ENCODE peak calls at places on chromosomes 3 and 15, in four cellular contexts. U, C, T and G are unnamed samples.

GRCh38 chr15:66649235-66649984 is 52.6 kb upstream of the SMAD6 start:
- DNase-seq in U (no peak), C (no peak), T (no peak), G (no peak)

GRCh38 chr15:64653757-64654156 is 121.6 kb downstream of the RBPMS2 start:
- DNase-seq in U (peak), C (no peak), T (no peak), G (peak)

GRCh38 chr3:108125550-108126071 is 34.8 kb upstream of the CD47 start:
- DNase-seq in U (no peak), C (no peak), T (no peak), G (peak)

GRCh38 chr3:99659965-99660364 is 21.6 kb downstream of the COL8A1 start:
- DNase-seq in U (no peak), C (no peak), T (no peak), G (no peak)

GRCh38 chr3:188734395-188734794 is 437.4 kb upstream of the TPRG1 start:
- DNase-seq in U (peak), C (no peak), T (no peak), G (peak)

GRCh38 chr3:56064684-56065083 is 403.6 kb downstream of the ERC2 start:
- DNase-seq in U (no peak), C (no peak), T (no peak), G (no peak)

GRCh38 chr15:39584266-39584659 is 3.4 kb downstream of the THBS1 start:
- DNase-seq in U (no peak), C (no peak), T (no peak), G (no peak)

GRCh38 chr15:53490341-53490740 is 269.1 kb downstream of the WDR72 start:
- DNase-seq in U (no peak), C (no peak), T (no peak), G (no peak)

GRCh38 chr15:45535486-45536042 is 13.0 kb upstream of the SLC30A4 start:
- DNase-seq in U (peak), C (no peak), T (no peak), G (no peak)